ENCODE peak calls at places on chromosome 21, in eight cellular contexts. X is neural progenitor cell; K is CD4-positive, alpha-beta memory T cell; R is right lobe of liver; F is PC-9; T is hepatocyte; Z is CD4-positive, CD25-positive, alpha-beta regulatory T cell; S is fibroblast of lung. Q is an unnamed sample.
A peak's percentile ranks its signal among the peaks of the same experiment; 100 is the strongest.

GRCh38 chr21:28884481-28884880 is 108.2 kb downstream of the LTN1 start:
- DNase-seq in X (no peak), K (no peak), R (no peak), F (no peak), T (no peak), Z (no peak), S (peak; percentile 16), Q (no peak)

GRCh38 chr21:42282021-42282420 is 33.2 kb downstream of the TFF3 start:
- DNase-seq in X (no peak), K (no peak), R (peak; percentile 11), F (no peak), T (no peak), Z (no peak), S (no peak), Q (no peak)

GRCh38 chr21:26489781-26490180 is 83.3 kb downstream of the CYYR1 start:
- DNase-seq in X (no peak), K (no peak), R (no peak), F (no peak), T (no peak), Z (no peak), S (no peak), Q (no peak)

GRCh38 chr21:16071082-16071481 is 341.3 kb downstream of the USP25 start:
- DNase-seq in X (no peak), K (no peak), R (no peak), F (no peak), T (no peak), Z (no peak), S (peak; percentile 94), Q (no peak)

GRCh38 chr21:26756491-26757159 is 88.6 kb downstream of the ADAMTS1 start:
- DNase-seq in X (no peak), K (no peak), R (no peak), F (no peak), T (no peak), Z (no peak), S (peak; percentile 81), Q (no peak)

GRCh38 chr21:27841084-27841483 is 874.2 kb upstream of the ADAMTS5 start:
- DNase-seq in X (no peak), K (no peak), R (no peak), F (no peak), T (no peak), Z (no peak), S (no peak), Q (no peak)

GRCh38 chr21:28834335-28835238 is 158.1 kb downstream of the LTN1 start:
- DNase-seq in X (no peak), K (no peak), R (no peak), F (no peak), T (no peak), Z (no peak), S (no peak), Q (no peak)

GRCh38 chr21:42215942-42216725 is 2.8 kb upstream of the ABCG1 start:
- DNase-seq in X (no peak), K (no peak), R (no peak), F (no peak), T (no peak), Z (no peak), S (no peak), Q (no peak)

GRCh38 chr21:42725416-42725930 is 72.1 kb downstream of the PDE9A start:
- DNase-seq in X (no peak), K (no peak), R (no peak), F (no peak), T (no peak), Z (no peak), S (peak; percentile 15), Q (no peak)

GRCh38 chr21:25956993-25957714 is 213.4 kb downstream of the APP start:
- DNase-seq in X (no peak), K (no peak), R (no peak), F (no peak), T (no peak), Z (no peak), S (peak; percentile 80), Q (no peak)

GRCh38 chr21:30446969-30447368 is 6.9 kb downstream of the KRTAP15-1 start:
- DNase-seq in X (no peak), K (no peak), R (no peak), F (no peak), T (no peak), Z (no peak), S (no peak), Q (no peak)

GRCh38 chr21:42108941-42109340 is 37.8 kb downstream of the UMODL1 start:
- DNase-seq in X (no peak), K (no peak), R (peak; percentile 13), F (no peak), T (no peak), Z (no peak), S (no peak), Q (no peak)

GRCh38 chr21:35933466-35933865 is 126.9 kb downstream of the SETD4 start:
- DNase-seq in X (peak; percentile 17), K (no peak), R (peak; percentile 46), F (peak; percentile 26), T (peak; percentile 59), Z (no peak), S (peak; percentile 77), Q (no peak)

GRCh38 chr21:27536319-27536718 is 569.4 kb upstream of the ADAMTS5 start:
- DNase-seq in X (no peak), K (no peak), R (no peak), F (no peak), T (no peak), Z (no peak), S (peak; percentile 11), Q (no peak)

GRCh38 chr21:42107881-42108553 is 36.9 kb downstream of the UMODL1 start:
- DNase-seq in X (peak; percentile 81), K (peak; percentile 71), R (peak; percentile 79), F (peak; percentile 65), T (peak; percentile 88), Z (peak; percentile 36), S (peak; percentile 48), Q (peak; percentile 23)

GRCh38 chr21:26043891-26044290 is 126.7 kb downstream of the APP start:
- DNase-seq in X (no peak), K (no peak), R (no peak), F (no peak), T (no peak), Z (no peak), S (no peak), Q (no peak)

GRCh38 chr21:41685511-41686149 is 81.2 kb downstream of the RIPK4 start:
- DNase-seq in X (no peak), K (no peak), R (no peak), F (no peak), T (no peak), Z (no peak), S (no peak), Q (no peak)

GRCh38 chr21:38996355-38996754 is 186.9 kb downstream of the PSMG1 start:
- DNase-seq in X (no peak), K (no peak), R (no peak), F (no peak), T (no peak), Z (no peak), S (no peak), Q (no peak)
- H3K4me1 ChIP-seq in X (peaks cover 18% of the 10 kb centered on the region), K (no peaks in the 10 kb centered on the region), R (no peaks in the 10 kb centered on the region), F (peaks cover 18% of the 10 kb centered on the region), T (peaks cover 26% of the 10 kb centered on the region), Z (no peaks in the 10 kb centered on the region), S (peaks cover 19% of the 10 kb centered on the region), Q (no peaks in the 10 kb centered on the region)

DNA sequence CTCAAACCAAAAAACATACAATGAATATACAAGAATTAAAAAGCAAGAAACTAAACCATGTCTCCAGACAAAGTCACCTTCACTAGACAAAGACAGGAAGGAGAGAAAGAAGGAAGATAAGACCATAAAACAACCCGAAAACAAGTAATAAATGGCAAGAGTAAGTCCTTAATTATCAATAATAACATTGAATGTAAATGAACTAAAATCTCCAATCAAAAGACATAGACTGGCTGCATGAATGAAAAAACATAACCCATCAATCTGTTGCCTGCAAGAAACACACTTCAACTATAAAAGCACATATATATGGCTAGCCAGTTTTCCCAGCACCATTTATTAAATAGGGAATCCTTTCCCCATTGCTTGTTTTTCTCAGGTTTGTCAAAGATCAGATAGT is 100.8 kb upstream of the SAMSN1 start:
- DNase-seq in X (no peak), K (no peak), R (no peak), F (no peak), T (no peak), Z (no peak), S (no peak), Q (no peak)
- H3K4me1 ChIP-seq in X (no peaks in the 10 kb centered on the region), K (no peaks in the 10 kb centered on the region), R (no peaks in the 10 kb centered on the region), F (no peaks in the 10 kb centered on the region), T (no peaks in the 10 kb centered on the region), Z (no peaks in the 10 kb centered on the region), S (no peaks in the 10 kb centered on the region), Q (no peaks in the 10 kb centered on the region)

GRCh38 chr21:31873275-31873695 is 465 bp downstream of the HUNK start:
- DNase-seq in X (peak; percentile 66), K (no peak), R (peak; percentile 24), F (no peak), T (peak; percentile 67), Z (no peak), S (no peak), Q (no peak)
- H3K4me1 ChIP-seq in X (peaks cover 33% of the 10 kb centered on the region), K (peaks cover 11% of the 10 kb centered on the region), R (no peaks in the 10 kb centered on the region), F (no peaks in the 10 kb centered on the region), T (peaks cover 14% of the 10 kb centered on the region), Z (peaks cover 7% of the 10 kb centered on the region), S (no peaks in the 10 kb centered on the region), Q (no peaks in the 10 kb centered on the region)

DNA sequence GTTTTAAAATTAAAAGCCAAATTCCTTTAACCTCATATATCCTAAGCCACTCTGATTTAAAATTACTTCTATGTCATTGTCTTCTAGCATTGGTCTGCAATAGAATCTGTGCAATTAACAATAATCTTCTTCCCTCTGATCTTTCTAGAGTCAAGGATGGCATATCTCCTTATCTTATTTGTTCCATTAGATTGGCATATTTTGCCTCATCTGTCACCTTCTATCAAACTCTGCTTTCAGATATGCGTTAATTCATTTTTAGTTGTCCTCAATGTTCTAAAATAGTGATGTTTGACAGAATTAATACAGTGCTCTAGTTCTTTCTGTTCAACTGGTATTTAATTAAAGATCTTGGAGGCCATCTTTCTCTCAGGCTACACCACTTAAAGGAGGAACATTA is 3.1 kb downstream of the NRIP1 start:
- DNase-seq in X (no peak), K (no peak), R (no peak), F (no peak), T (no peak), Z (no peak), S (no peak), Q (no peak)
- H3K4me1 ChIP-seq in X (peaks cover 56% of the 10 kb centered on the region), K (peaks cover 52% of the 10 kb centered on the region), R (peaks cover 22% of the 10 kb centered on the region), F (peaks cover 55% of the 10 kb centered on the region), T (peaks cover 55% of the 10 kb centered on the region), Z (peaks cover 27% of the 10 kb centered on the region), S (peaks cover 6% of the 10 kb centered on the region), Q (peaks cover 34% of the 10 kb centered on the region)

GRCh38 chr21:43953028-43953427 is 59.1 kb upstream of the TRAPPC10 start:
- DNase-seq in X (no peak), K (no peak), R (no peak), F (no peak), T (no peak), Z (no peak), S (no peak), Q (no peak)
- H3K4me1 ChIP-seq in X (peaks cover 4% of the 10 kb centered on the region), K (peaks cover 21% of the 10 kb centered on the region), R (peaks cover 9% of the 10 kb centered on the region), F (no peaks in the 10 kb centered on the region), T (no peaks in the 10 kb centered on the region), Z (peaks cover 8% of the 10 kb centered on the region), S (no peaks in the 10 kb centered on the region), Q (peaks cover 19% of the 10 kb centered on the region)

GRCh38 chr21:33762798-33763572 is 120.7 kb downstream of the ITSN1 start:
- DNase-seq in X (no peak), K (no peak), R (no peak), F (peak; percentile 26), T (no peak), Z (no peak), S (peak; percentile 82), Q (no peak)
- H3K4me1 ChIP-seq in X (no peaks in the 10 kb centered on the region), K (no peaks in the 10 kb centered on the region), R (peaks cover 28% of the 10 kb centered on the region), F (peaks cover 33% of the 10 kb centered on the region), T (peaks cover 10% of the 10 kb centered on the region), Z (no peaks in the 10 kb centered on the region), S (peaks cover 17% of the 10 kb centered on the region), Q (no peaks in the 10 kb centered on the region)

Q was measured in CD8-positive, alpha-beta memory T cell.